ENCODE peak calls at places on chromosomes 3 and 15, in four cellular contexts. One of them, this sample, is unnamed.

GRCh38 chr3:107525101-107525953 is 2.6 kb downstream of the BBX start:
- DNase-seq in GM23338: peak; percentile 52
- DNase-seq in CD4-positive, alpha-beta memory T cell: peak; percentile 56
- DNase-seq in neuronal stem cell: peak; percentile 9
- DNase-seq in this sample: peak; percentile 62

GRCh38 chr3:76570436-76571057 is 469.4 kb upstream of the ROBO2 start:
- DNase-seq in neuronal stem cell: no peak
- DNase-seq in CD4-positive, alpha-beta memory T cell: no peak
- DNase-seq in GM23338: peak; percentile 54
- DNase-seq in this sample: peak; percentile 11

GRCh38 chr3:62532796-62533195 is 159.4 kb upstream of the FEZF2 start:
- DNase-seq in neuronal stem cell: no peak
- DNase-seq in CD4-positive, alpha-beta memory T cell: no peak
- DNase-seq in GM23338: no peak
- DNase-seq in this sample: no peak

GRCh38 chr3:147297756-147298155 is 108.6 kb downstream of the ZIC4 start:
- DNase-seq in GM23338: no peak
- DNase-seq in neuronal stem cell: no peak
- DNase-seq in CD4-positive, alpha-beta memory T cell: no peak
- DNase-seq in this sample: no peak

GRCh38 chr3:16423298-16423697 is 90.2 kb downstream of the RFTN1 start:
- DNase-seq in neuronal stem cell: no peak
- DNase-seq in CD4-positive, alpha-beta memory T cell: no peak
- DNase-seq in GM23338: no peak
- DNase-seq in this sample: no peak

GRCh38 chr3:194632983-194633348 is 253 bp downstream of the TMEM44 start:
- DNase-seq in GM23338: no peak
- DNase-seq in CD4-positive, alpha-beta memory T cell: no peak
- DNase-seq in neuronal stem cell: peak; percentile 18
- DNase-seq in this sample: no peak

GRCh38 chr3:149646181-149646766 is 11.6 kb downstream of the WWTR1 start:
- DNase-seq in GM23338: no peak
- DNase-seq in neuronal stem cell: no peak
- DNase-seq in CD4-positive, alpha-beta memory T cell: no peak
- DNase-seq in this sample: no peak

GRCh38 chr15:73955851-73956250 is 29.6 kb downstream of the LOXL1 start:
- DNase-seq in GM23338: no peak
- DNase-seq in neuronal stem cell: no peak
- DNase-seq in CD4-positive, alpha-beta memory T cell: no peak
- DNase-seq in this sample: peak; percentile 36

DNA sequence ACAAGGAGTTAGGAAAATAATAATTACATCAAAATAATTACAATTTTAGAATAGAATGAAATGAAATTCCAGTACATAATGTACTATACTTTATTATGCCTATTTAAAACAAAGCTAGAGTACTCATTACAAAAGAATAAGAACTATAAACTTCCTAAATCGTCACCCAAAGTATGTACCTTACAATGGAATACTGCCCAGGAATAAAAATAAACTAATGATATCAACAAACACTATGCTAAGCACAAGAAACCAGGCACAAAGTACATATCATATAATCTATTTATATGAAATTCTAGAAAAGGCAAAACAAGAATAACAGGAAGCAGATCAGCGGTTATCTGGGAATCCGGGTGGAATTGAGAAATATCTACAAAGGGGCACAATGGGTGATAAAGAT is 84.7 kb downstream of the MYO9A start:
- DNase-seq in GM23338: no peak
- DNase-seq in neuronal stem cell: no peak
- DNase-seq in CD4-positive, alpha-beta memory T cell: no peak
- DNase-seq in this sample: no peak
- H3K36me3 ChIP-seq in GM23338: no peaks in the 10 kb centered on the region
- H3K36me3 ChIP-seq in neuronal stem cell: no peaks in the 10 kb centered on the region
- H3K36me3 ChIP-seq in CD4-positive, alpha-beta memory T cell: no peaks in the 10 kb centered on the region
- H3K36me3 ChIP-seq in this sample: no peaks in the 10 kb centered on the region

DNA sequence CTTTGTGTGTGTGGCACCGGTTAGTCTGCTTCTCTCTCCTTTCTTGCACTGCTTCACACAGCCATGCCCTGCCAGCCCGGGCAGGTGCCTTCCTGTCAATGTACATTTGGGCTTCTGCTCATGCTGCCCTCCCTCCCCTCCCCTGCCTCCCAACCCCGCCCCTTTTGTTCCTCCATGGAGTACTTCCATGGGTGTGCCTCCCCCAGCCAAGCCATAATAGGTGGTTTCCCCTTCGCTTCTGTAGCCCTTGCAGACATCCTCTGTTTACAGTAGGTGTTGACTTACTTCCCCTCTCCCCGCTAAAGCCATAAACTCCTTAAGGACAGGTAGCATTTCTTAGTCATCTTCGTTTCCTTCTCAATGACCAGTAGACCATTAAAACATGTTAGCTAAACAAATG is 31.8 kb upstream of the CRTC3 start:
- DNase-seq in neuronal stem cell: no peak
- DNase-seq in GM23338: peak; percentile 19
- DNase-seq in CD4-positive, alpha-beta memory T cell: no peak
- DNase-seq in this sample: peak; percentile 35
- H3K36me3 ChIP-seq in neuronal stem cell: peaks cover 90% of the 10 kb centered on the region
- H3K36me3 ChIP-seq in GM23338: peaks cover 46% of the 10 kb centered on the region
- H3K36me3 ChIP-seq in CD4-positive, alpha-beta memory T cell: peaks cover 43% of the 10 kb centered on the region
- H3K36me3 ChIP-seq in this sample: peaks cover 12% of the 10 kb centered on the region

GRCh38 chr3:108566599-108566998 is 22.6 kb downstream of the CIP2A start:
- DNase-seq in neuronal stem cell: no peak
- DNase-seq in CD4-positive, alpha-beta memory T cell: no peak
- DNase-seq in GM23338: no peak
- DNase-seq in this sample: no peak

GRCh38 chr3:108564564-108564963 is 24.7 kb downstream of the CIP2A start:
- DNase-seq in CD4-positive, alpha-beta memory T cell: no peak
- DNase-seq in neuronal stem cell: no peak
- DNase-seq in GM23338: no peak
- DNase-seq in this sample: no peak

GRCh38 chr3:108562565-108562964 is 26.7 kb downstream of the CIP2A start:
- DNase-seq in neuronal stem cell: no peak
- DNase-seq in GM23338: no peak
- DNase-seq in CD4-positive, alpha-beta memory T cell: no peak
- DNase-seq in this sample: no peak

GRCh38 chr3:108569336-108569735 is 19.9 kb downstream of the CIP2A start:
- DNase-seq in GM23338: no peak
- DNase-seq in CD4-positive, alpha-beta memory T cell: no peak
- DNase-seq in neuronal stem cell: no peak
- DNase-seq in this sample: no peak

DNA sequence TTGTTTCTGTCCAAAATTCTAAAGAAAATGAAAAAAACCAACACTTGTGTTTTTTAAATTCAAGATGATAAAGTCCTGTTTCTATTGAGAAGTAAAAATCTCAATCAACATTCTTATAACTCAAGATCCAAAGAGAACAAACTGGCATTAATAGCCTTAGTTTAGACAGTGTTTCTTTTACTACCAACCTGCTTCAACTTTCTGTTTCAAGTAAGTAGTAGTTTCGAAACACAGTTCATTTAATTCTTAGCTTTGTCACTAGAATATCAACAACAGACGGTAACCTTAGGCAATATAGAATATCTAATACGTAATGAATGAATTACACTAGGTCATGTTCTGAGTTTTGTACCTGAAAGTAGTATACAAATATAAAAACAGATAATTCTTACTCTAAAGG is 23.7 kb downstream of the CIP2A start:
- DNase-seq in GM23338: no peak
- DNase-seq in CD4-positive, alpha-beta memory T cell: no peak
- DNase-seq in neuronal stem cell: no peak
- DNase-seq in this sample: no peak
- H3K36me3 ChIP-seq in GM23338: peaks cover 24% of the 10 kb centered on the region
- H3K36me3 ChIP-seq in CD4-positive, alpha-beta memory T cell: no peaks in the 10 kb centered on the region
- H3K36me3 ChIP-seq in neuronal stem cell: peaks cover 99% of the 10 kb centered on the region
- H3K36me3 ChIP-seq in this sample: peaks cover 8% of the 10 kb centered on the region

GRCh38 chr3:127811717-127812116 is 10.6 kb downstream of the MGLL start:
- DNase-seq in CD4-positive, alpha-beta memory T cell: no peak
- DNase-seq in GM23338: no peak
- DNase-seq in neuronal stem cell: no peak
- DNase-seq in this sample: no peak
- H3K36me3 ChIP-seq in CD4-positive, alpha-beta memory T cell: no peaks in the 10 kb centered on the region
- H3K36me3 ChIP-seq in GM23338: no peaks in the 10 kb centered on the region
- H3K36me3 ChIP-seq in neuronal stem cell: no peaks in the 10 kb centered on the region
- H3K36me3 ChIP-seq in this sample: no peaks in the 10 kb centered on the region

DNA sequence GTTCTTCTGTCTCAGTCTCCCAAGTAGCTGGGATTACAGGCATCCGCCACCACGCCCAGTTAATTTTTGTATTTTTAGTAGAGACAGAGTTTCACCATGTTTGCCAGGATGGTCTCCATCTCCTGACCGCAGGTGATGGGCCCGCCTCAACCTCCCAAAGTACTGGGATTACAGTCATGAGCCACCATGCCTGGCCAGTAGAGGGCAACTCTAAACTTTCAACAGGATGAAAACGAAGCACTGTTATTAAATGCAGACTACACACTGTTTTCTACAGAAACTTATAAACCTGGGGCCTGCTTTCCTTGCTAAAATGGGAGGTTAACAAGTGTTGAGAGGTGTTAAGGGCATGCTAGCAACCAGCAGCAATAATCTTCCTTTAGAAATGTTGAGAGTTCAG is 7.6 kb downstream of the ARPC4 start:
- DNase-seq in neuronal stem cell: no peak
- DNase-seq in CD4-positive, alpha-beta memory T cell: no peak
- DNase-seq in GM23338: no peak
- DNase-seq in this sample: no peak
- H3K36me3 ChIP-seq in neuronal stem cell: peaks cover 90% of the 10 kb centered on the region
- H3K36me3 ChIP-seq in CD4-positive, alpha-beta memory T cell: peaks cover 71% of the 10 kb centered on the region
- H3K36me3 ChIP-seq in GM23338: peaks cover 76% of the 10 kb centered on the region
- H3K36me3 ChIP-seq in this sample: peaks cover 41% of the 10 kb centered on the region

This sample was measured in H7.